ENCODE peak calls at places on chromosomes 1 and 21, in eight cellular contexts. U is right lobe of liver; R is pancreas; O is spleen; Z is BE2C; B is Calu3; H is WTC11; M is activated CD8-positive, alpha-beta T cell treated with anti-CD3 and anti-CD28 coated beads for 36 hours. K is an unnamed sample.

GRCh38 chr1:198933506-198933905 is 294.7 kb downstream of the PTPRC start:
- DNase-seq in U (no peak), R (no peak), O (no peak), Z (no peak), B (no peak), H (no peak), M (no peak), K (no peak)

GRCh38 chr1:219318826-219319225 is 145.1 kb downstream of the LYPLAL1 start:
- DNase-seq in U (no peak), R (no peak), O (no peak), Z (no peak), B (no peak), H (no peak), M (no peak), K (no peak)

GRCh38 chr1:167756760-167757405 is 35.1 kb downstream of the MPZL1 start:
- DNase-seq in U (no peak), R (no peak), O (no peak), Z (peak; percentile 46), B (no peak), H (no peak), M (no peak), K (no peak)

GRCh38 chr21:34959607-34960006 is 89.5 kb downstream of the RUNX1 start:
- DNase-seq in U (no peak), R (no peak), O (no peak), Z (no peak), B (no peak), H (no peak), M (no peak), K (no peak)

GRCh38 chr1:50308883-50309282 is 114.4 kb downstream of the DMRTA2 start:
- DNase-seq in U (no peak), R (peak; percentile 26), O (no peak), Z (peak; percentile 19), B (peak; percentile 49), H (peak; percentile 79), M (peak; percentile 36), K (peak; percentile 79)

GRCh38 chr21:17609681-17610080 is 3.0 kb downstream of the BTG3 start:
- DNase-seq in U (no peak), R (no peak), O (no peak), Z (no peak), B (no peak), H (no peak), M (no peak), K (no peak)

GRCh38 chr1:219523411-219523810 is 89.5 kb downstream of the ZC3H11B start:
- DNase-seq in U (no peak), R (no peak), O (no peak), Z (peak; percentile 45), B (no peak), H (no peak), M (no peak), K (no peak)

GRCh38 chr1:240784776-240785175 is 172.8 kb upstream of the GREM2 start:
- DNase-seq in U (no peak), R (no peak), O (no peak), Z (no peak), B (no peak), H (no peak), M (no peak), K (no peak)

GRCh38 chr1:204345941-204346678 is 13.6 kb downstream of the PLEKHA6 start:
- DNase-seq in U (no peak), R (no peak), O (no peak), Z (no peak), B (no peak), H (no peak), M (no peak), K (no peak)

GRCh38 chr1:13808729-13809131 is 108.7 kb downstream of the PRDM2 start:
- DNase-seq in U (peak; percentile 72), R (no peak), O (no peak), Z (peak; percentile 21), B (no peak), H (no peak), M (no peak), K (no peak)

GRCh38 chr1:231625975-231626534 is 535 bp upstream of the DISC1 start:
- DNase-seq in U (no peak), R (no peak), O (no peak), Z (no peak), B (no peak), H (no peak), M (no peak), K (no peak)

GRCh38 chr21:17688912-17689874 is 76.5 kb upstream of the BTG3 start:
- DNase-seq in U (no peak), R (peak; percentile 22), O (peak; percentile 78), Z (peak; percentile 90), B (peak; percentile 62), H (peak; percentile 50), M (peak; percentile 72), K (no peak)

GRCh38 chr1:52288286-52288685 is 77.7 kb downstream of the CC2D1B start:
- DNase-seq in U (no peak), R (no peak), O (no peak), Z (no peak), B (no peak), H (no peak), M (no peak), K (no peak)

GRCh38 chr1:158793604-158794003 is 12.6 kb upstream of the OR6N2 start:
- DNase-seq in U (no peak), R (no peak), O (no peak), Z (no peak), B (no peak), H (peak; percentile 58), M (peak; percentile 41), K (peak; percentile 24)

GRCh38 chr21:40902993-40903392 is 56.0 kb upstream of the DSCAM start:
- DNase-seq in U (no peak), R (no peak), O (no peak), Z (no peak), B (no peak), H (no peak), M (no peak), K (no peak)

GRCh38 chr1:197958438-197958837 is 41.3 kb downstream of the LHX9 start:
- DNase-seq in U (no peak), R (peak; percentile 21), O (no peak), Z (no peak), B (peak; percentile 48), H (no peak), M (no peak), K (no peak)

GRCh38 chr1:42935313-42935624 is 23.4 kb downstream of the SLC2A1 start:
- DNase-seq in U (no peak), R (peak; percentile 40), O (peak; percentile 92), Z (no peak), B (no peak), H (no peak), M (no peak), K (no peak)

GRCh38 chr1:215279682-215280081 is 197.1 kb downstream of the KCNK2 start:
- DNase-seq in U (no peak), R (no peak), O (no peak), Z (no peak), B (peak; percentile 15), H (no peak), M (no peak), K (no peak)

DNA sequence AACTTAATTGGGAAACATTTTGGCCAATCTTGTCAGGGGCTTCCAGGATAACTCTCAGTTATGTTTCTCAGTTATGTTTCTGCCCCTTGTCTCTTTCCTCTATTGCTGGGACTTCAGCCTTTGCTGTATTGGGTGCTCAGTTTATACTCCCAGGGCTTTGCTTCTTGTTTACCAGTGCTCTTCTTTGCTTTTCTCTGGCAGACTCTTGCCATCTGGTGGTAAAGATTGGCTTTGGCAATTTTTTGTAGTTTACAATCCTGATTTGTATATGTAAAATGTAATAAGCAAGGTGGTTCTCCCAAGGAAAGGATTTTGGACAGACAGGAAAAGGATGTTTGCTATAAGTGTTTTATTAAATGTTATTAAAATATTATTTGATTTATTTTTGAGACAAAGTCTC is 37.9 kb downstream of the FABP3 start:
- DNase-seq in U (no peak), R (no peak), O (no peak), Z (no peak), B (no peak), H (no peak), M (no peak), K (no peak)
- TF ChIP-seq CTCF in U (peak; percentile 57), R (no peak), O (peak; percentile 20), Z (peak; percentile 67), B (no peak), H (no peak), M (peak; percentile 57), K (peak; percentile 48)

GRCh38 chr1:156052862-156053769 is 482 bp downstream of the UBQLN4 start:
- DNase-seq in U (peak; percentile 72), R (peak; percentile 66), O (peak; percentile 93), Z (peak; percentile 81), B (peak; percentile 81), H (peak; percentile 91), M (peak; percentile 78), K (peak; percentile 78)
- TF ChIP-seq CTCF in U (peak; percentile 5), R (no peak), O (no peak), Z (peak; percentile 37), B (peak; percentile 43), H (no peak), M (peak; percentile 53), K (peak; percentile 8)

GRCh38 chr21:19275065-19275464 is 871.5 kb upstream of the TMPRSS15 start:
- DNase-seq in U (no peak), R (no peak), O (no peak), Z (no peak), B (no peak), H (no peak), M (no peak), K (no peak)
- TF ChIP-seq CTCF in U (no peak), R (no peak), O (no peak), Z (no peak), B (no peak), H (no peak), M (no peak), K (no peak)

GRCh38 chr1:23810818-23811420 is 10.4 kb upstream of the GALE start:
- DNase-seq in U (no peak), R (no peak), O (peak; percentile 84), Z (no peak), B (peak; percentile 45), H (peak; percentile 79), M (peak; percentile 69), K (peak; percentile 71)
- TF ChIP-seq CTCF in U (peak; percentile 61), R (peak; percentile 36), O (peak; percentile 85), Z (peak; percentile 56), B (peak; percentile 20), H (peak; percentile 77), M (peak; percentile 80), K (peak; percentile 65)

DNA sequence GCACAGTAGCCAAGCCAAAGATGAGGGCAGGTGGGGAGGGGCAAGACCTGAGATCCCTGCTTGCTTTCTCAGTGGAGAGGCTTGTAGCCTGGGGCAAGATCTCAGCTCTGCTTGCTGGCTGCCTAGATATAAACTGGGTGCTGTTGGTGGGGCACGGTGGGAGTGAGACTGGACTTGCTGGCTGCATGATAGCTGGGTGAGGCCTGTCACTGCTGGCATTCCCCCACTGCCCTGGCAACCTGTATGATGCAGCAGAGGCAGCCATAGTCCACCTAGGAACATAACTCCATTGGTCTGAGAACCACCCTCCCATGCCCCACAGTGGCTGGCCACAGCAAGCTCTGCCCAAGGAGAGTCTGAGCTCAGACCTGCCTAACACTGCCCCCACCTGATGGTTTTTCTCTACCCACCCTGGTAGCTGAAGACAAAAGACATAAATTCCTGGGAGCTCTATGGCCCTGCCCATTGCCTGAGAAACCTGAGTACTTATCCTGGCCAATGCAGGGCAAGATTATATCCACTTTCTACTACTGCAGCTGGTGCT is 261.9 kb upstream of the DEPDC1 start:
- DNase-seq in U (no peak), R (no peak), O (no peak), Z (no peak), B (peak; percentile 27), H (peak; percentile 19), M (no peak), K (no peak)
- TF ChIP-seq CTCF in U (no peak), R (no peak), O (no peak), Z (no peak), B (no peak), H (no peak), M (no peak), K (no peak)